ENCODE peak calls at places on chromosomes 7 and 10, in five cellular contexts. R, O, L, B and M are unnamed samples.

GRCh38 chr10:132938472-132939329 is 3.7 kb downstream of the CFAP46 start:
- DNase-seq in R (no peak), O (no peak), L (peak), B (peak), M (no peak)

GRCh38 chr7:23721456-23721855 is 11.4 kb downstream of the STK31 start:
- DNase-seq in R (no peak), O (peak), L (no peak), B (no peak), M (no peak)

GRCh38 chr7:139753693-139754111 is 24.1 kb downstream of the HIPK2 start:
- DNase-seq in R (no peak), O (no peak), L (no peak), B (no peak), M (no peak)

GRCh38 chr10:17709492-17709891 is 42.5 kb upstream of the TMEM236 start:
- DNase-seq in R (no peak), O (no peak), L (no peak), B (no peak), M (no peak)

GRCh38 chr10:34168429-34168828 is 646.7 kb downstream of the PARD3 start:
- DNase-seq in R (no peak), O (peak), L (peak), B (no peak), M (no peak)

GRCh38 chr10:129870042-129870757 is 93.9 kb downstream of the EBF3 start:
- DNase-seq in R (no peak), O (no peak), L (peak), B (no peak), M (peak)

GRCh38 chr10:130729876-130730275 is 581.6 kb downstream of the TCERG1L start:
- DNase-seq in R (no peak), O (no peak), L (no peak), B (no peak), M (no peak)

GRCh38 chr10:99975106-99975829 is 34.5 kb downstream of the DNMBP start:
- DNase-seq in R (no peak), O (no peak), L (no peak), B (no peak), M (no peak)

GRCh38 chr7:158472631-158473030 is 115.0 kb downstream of the PTPRN2 start:
- DNase-seq in R (no peak), O (no peak), L (no peak), B (no peak), M (no peak)

GRCh38 chr7:17239683-17240521 is 58.5 kb upstream of the AHR start:
- DNase-seq in R (no peak), O (peak), L (no peak), B (no peak), M (no peak)

GRCh38 chr10:114458955-114459354 is 54.7 kb upstream of the AFAP1L2 start:
- DNase-seq in R (peak), O (peak), L (peak), B (peak), M (peak)

GRCh38 chr10:72315611-72316385 is 38.9 kb downstream of the DNAJB12 start:
- DNase-seq in R (peak), O (peak), L (no peak), B (peak), M (peak)